ENCODE peak calls at places on chromosomes 6 and 20, in seven cellular contexts. E is GM20000, Y is Ammon's horn, W is NCI-H526 treated with DMSO at 0.1 percent for 48 hours, X is NCI-H1436, H is left ventricle myocardium superior, D is heart left ventricle. I is an unnamed sample.

GRCh38 chr20:57061058-57061900 is 205.2 kb downstream of the BMP7 start:
- DNase-seq in E (no peak), Y (peak; percentile 30), W (no peak), X (no peak), H (no peak), D (no peak), I (no peak)

GRCh38 chr6:136077834-136078576 is 172.1 kb downstream of the MTFR2 start:
- DNase-seq in E (no peak), Y (no peak), W (no peak), X (no peak), H (no peak), D (no peak), I (no peak)

GRCh38 chr6:138957484-138957883 is 30.6 kb downstream of the REPS1 start:
- DNase-seq in E (no peak), Y (no peak), W (no peak), X (no peak), H (no peak), D (no peak), I (no peak)

GRCh38 chr6:106556368-106556960 is 72.8 kb downstream of the RTN4IP1 start:
- DNase-seq in E (no peak), Y (peak; percentile 27), W (no peak), X (no peak), H (no peak), D (no peak), I (no peak)

GRCh38 chr20:20649945-20650344 is 62.5 kb downstream of the RALGAPA2 start:
- DNase-seq in E (no peak), Y (no peak), W (no peak), X (no peak), H (no peak), D (no peak), I (no peak)

GRCh38 chr20:9306521-9306920 is 207.9 kb upstream of the LAMP5 start:
- DNase-seq in E (no peak), Y (no peak), W (no peak), X (no peak), H (no peak), D (no peak), I (no peak)

GRCh38 chr6:118387921-118388701 is 160.0 kb upstream of the PLN start:
- DNase-seq in E (no peak), Y (no peak), W (no peak), X (no peak), H (no peak), D (no peak), I (no peak)

GRCh38 chr6:105163186-105163585 is 16.6 kb downstream of the POPDC3 start:
- DNase-seq in E (no peak), Y (no peak), W (no peak), X (no peak), H (no peak), D (no peak), I (no peak)

GRCh38 chr20:20215976-20216727 is 151.8 kb upstream of the INSM1 start:
- DNase-seq in E (no peak), Y (no peak), W (no peak), X (peak; percentile 48), H (peak; percentile 65), D (peak; percentile 77), I (no peak)

GRCh38 chr6:159061805-159062563 is 17.2 kb upstream of the TAGAP start:
- DNase-seq in E (peak; percentile 26), Y (no peak), W (no peak), X (no peak), H (no peak), D (no peak), I (no peak)

GRCh38 chr20:32051720-32052089 is 337 bp upstream of the HCK start:
- DNase-seq in E (no peak), Y (no peak), W (no peak), X (no peak), H (no peak), D (no peak), I (no peak)

GRCh38 chr6:110102411-110102810 is 77.1 kb downstream of the WASF1 start:
- DNase-seq in E (peak; percentile 9), Y (no peak), W (no peak), X (no peak), H (no peak), D (no peak), I (no peak)

GRCh38 chr6:143157146-143157545 is 96.5 kb downstream of the AIG1 start:
- DNase-seq in E (no peak), Y (no peak), W (no peak), X (no peak), H (no peak), D (no peak), I (no peak)

I was measured in nucleus accumbens.